ENCODE peak calls at places on chromosomes 3 and 15, in ten cellular contexts. P is activated T-cell treated with anti-CD3 and anti-CD28 coated beads for 1 hour, Z is HT1080, J is ELR, S is caudate nucleus, E is NCI-H460, B is osteocyte, X is WTC11, Q is lung microvascular endothelial cell, N is H7. O is an unnamed sample.

GRCh38 chr3:133892546-133893231 is 3.0 kb downstream of the RAB6B start:
- DNase-seq in P (no peak), Z (no peak), J (no peak), S (no peak), E (no peak), B (no peak), X (no peak), Q (no peak), N (no peak), O (no peak)

GRCh38 chr3:10933470-10933957 is 59.0 kb upstream of the SLC6A1 start:
- DNase-seq in P (no peak), Z (no peak), J (no peak), S (no peak), E (no peak), B (no peak), X (no peak), Q (no peak), N (no peak), O (no peak)

GRCh38 chr3:111808439-111808838 is 50.6 kb upstream of the PHLDB2 start:
- DNase-seq in P (no peak), Z (peak), J (peak), S (no peak), E (no peak), B (no peak), X (no peak), Q (peak), N (no peak), O (no peak)

GRCh38 chr15:66878761-66879160 is 176.7 kb downstream of the SMAD6 start:
- DNase-seq in P (no peak), Z (no peak), J (no peak), S (no peak), E (no peak), B (peak), X (no peak), Q (no peak), N (no peak), O (no peak)

GRCh38 chr15:98647026-98647773 is 1.1 kb upstream of the IGF1R start:
- DNase-seq in P (peak), Z (peak), J (peak), S (no peak), E (peak), B (peak), X (peak), Q (peak), N (peak), O (peak)

GRCh38 chr15:64842986-64843561 is 1.4 kb downstream of the PLEKHO2 start:
- DNase-seq in P (no peak), Z (peak), J (peak), S (no peak), E (no peak), B (no peak), X (no peak), Q (peak), N (peak), O (no peak)

GRCh38 chr3:45472795-45473194 is 84.4 kb downstream of the LARS2 start:
- DNase-seq in P (no peak), Z (no peak), J (no peak), S (no peak), E (no peak), B (no peak), X (no peak), Q (no peak), N (no peak), O (no peak)

GRCh38 chr15:29043731-29044485 is 158.1 kb downstream of the APBA2 start:
- DNase-seq in P (no peak), Z (no peak), J (peak), S (no peak), E (no peak), B (no peak), X (no peak), Q (no peak), N (no peak), O (no peak)

GRCh38 chr15:92869977-92870644 is 30.0 kb upstream of the CHD2 start:
- DNase-seq in P (no peak), Z (no peak), J (no peak), S (no peak), E (no peak), B (peak), X (no peak), Q (no peak), N (no peak), O (no peak)

GRCh38 chr3:127061641-127062040 is 78.7 kb downstream of the PLXNA1 start:
- DNase-seq in P (no peak), Z (no peak), J (no peak), S (no peak), E (no peak), B (no peak), X (no peak), Q (no peak), N (peak), O (no peak)

GRCh38 chr3:25648925-25649828 is 15.5 kb downstream of the TOP2B start:
- DNase-seq in P (no peak), Z (no peak), J (peak), S (no peak), E (no peak), B (no peak), X (no peak), Q (no peak), N (no peak), O (no peak)

GRCh38 chr15:49737138-49737537 is 116.3 kb downstream of the DTWD1 start:
- DNase-seq in P (no peak), Z (no peak), J (no peak), S (no peak), E (no peak), B (no peak), X (no peak), Q (no peak), N (no peak), O (no peak)

GRCh38 chr15:43239732-43240491 is 19.1 kb upstream of the EPB42 start:
- DNase-seq in P (no peak), Z (peak), J (peak), S (no peak), E (no peak), B (no peak), X (no peak), Q (peak), N (no peak), O (no peak)

GRCh38 chr15:81182031-81182745 is 14.5 kb upstream of the IL16 start:
- DNase-seq in P (no peak), Z (no peak), J (no peak), S (no peak), E (no peak), B (no peak), X (no peak), Q (no peak), N (no peak), O (no peak)

GRCh38 chr3:89059201-89059600 is 48.2 kb upstream of the EPHA3 start:
- DNase-seq in P (no peak), Z (peak), J (peak), S (no peak), E (no peak), B (no peak), X (no peak), Q (no peak), N (no peak), O (no peak)

GRCh38 chr15:100663066-100663465 is 60.7 kb downstream of the ASB7 start:
- DNase-seq in P (no peak), Z (peak), J (peak), S (no peak), E (no peak), B (no peak), X (peak), Q (no peak), N (peak), O (no peak)

O was measured in T-helper 22 cell.